ENCODE peak calls at places on chromosomes 2 and 18, in five cellular contexts. C is cardiac muscle cell; F is psoas muscle; H is CD8-positive, alpha-beta memory T cell; L is right lobe of liver. K is an unnamed sample.
A peak's percentile ranks its signal among the peaks of the same experiment; 100 is the strongest.

GRCh38 chr2:219803294-219803693 is 175.9 kb downstream of the SLC4A3 start:
- DNase-seq in C (no peak), F (no peak), H (no peak), L (no peak), K (no peak)

GRCh38 chr2:70904371-70905216 is 31.1 kb upstream of the ATP6V1B1 start:
- DNase-seq in C (no peak), F (no peak), H (no peak), L (no peak), K (no peak)

GRCh38 chr2:120219291-120219690 is 3.9 kb downstream of the TMEM185B start:
- DNase-seq in C (no peak), F (peak; percentile 20), H (no peak), L (no peak), K (no peak)

GRCh38 chr2:72929010-72929409 is 11.7 kb downstream of the EMX1 start:
- DNase-seq in C (no peak), F (no peak), H (no peak), L (no peak), K (no peak)

GRCh38 chr2:80304522-80304878 is at the start of gene LRRTM1:
- DNase-seq in C (peak; percentile 69), F (no peak), H (no peak), L (no peak), K (no peak)

GRCh38 chr2:159124441-159124911 is 156.0 kb downstream of the TANC1 start:
- DNase-seq in C (no peak), F (no peak), H (no peak), L (no peak), K (no peak)

GRCh38 chr2:234852035-234852434 is 99.8 kb upstream of the SH3BP4 start:
- DNase-seq in C (no peak), F (no peak), H (no peak), L (no peak), K (no peak)

GRCh38 chr2:230614913-230615332 is 97.7 kb upstream of the CAB39 start:
- DNase-seq in C (no peak), F (no peak), H (no peak), L (no peak), K (no peak)

GRCh38 chr18:22172594-22173049 is 3.2 kb downstream of the GATA6 start:
- DNase-seq in C (peak; percentile 37), F (no peak), H (no peak), L (no peak), K (peak; percentile 51)

GRCh38 chr2:28993211-28993960 is 12.3 kb downstream of the TOGARAM2 start:
- DNase-seq in C (no peak), F (peak; percentile 8), H (no peak), L (no peak), K (peak; percentile 68)

GRCh38 chr18:8501044-8501443 is 108.2 kb upstream of the RAB12 start:
- DNase-seq in C (peak; percentile 24), F (no peak), H (no peak), L (no peak), K (no peak)

GRCh38 chr2:127157651-127158460 is 50.9 kb upstream of the BIN1 start:
- DNase-seq in C (peak; percentile 69), F (peak; percentile 87), H (no peak), L (no peak), K (no peak)

GRCh38 chr18:77222464-77222863 is 27.2 kb upstream of the GALR1 start:
- DNase-seq in C (no peak), F (no peak), H (no peak), L (no peak), K (no peak)

GRCh38 chr2:149661844-149662243 is 74.3 kb upstream of the MMADHC start:
- DNase-seq in C (peak; percentile 26), F (no peak), H (no peak), L (no peak), K (no peak)

GRCh38 chr2:43724728-43725526 is 48.7 kb upstream of the C1GALT1C1L start:
- DNase-seq in C (peak; percentile 14), F (no peak), H (no peak), L (no peak), K (no peak)

GRCh38 chr2:113075600-113075999 is 7.8 kb downstream of the IL1F10 start:
- DNase-seq in C (no peak), F (no peak), H (no peak), L (no peak), K (no peak)
- H3K27ac ChIP-seq in C (no peak overlapping the region), F (no peak overlapping the region), H (no peak overlapping the region), L (no peak overlapping the region), K (no peak overlapping the region)

GRCh38 chr2:229410946-229411345 is 139.9 kb upstream of the PID1 start:
- DNase-seq in C (no peak), F (no peak), H (no peak), L (no peak), K (no peak)
- H3K4me3 ChIP-seq in C (no peak overlapping the region), F (no peak overlapping the region), H (no peak overlapping the region), L (no peak overlapping the region), K (no peak overlapping the region)

GRCh38 chr2:102217032-102217431 is 30.2 kb downstream of the IL1RL2 start:
- DNase-seq in C (no peak), F (no peak), H (no peak), L (no peak), K (no peak)
- H3K27ac ChIP-seq in C (no peak overlapping the region), F (no peak overlapping the region), H (no peak overlapping the region), L (no peak overlapping the region), K (no peak overlapping the region)

GRCh38 chr18:44779893-44780292 is 99.2 kb downstream of the SETBP1 start:
- DNase-seq in C (peak; percentile 49), F (no peak), H (no peak), L (no peak), K (no peak)

GRCh38 chr18:44774191-44774590 is 93.5 kb downstream of the SETBP1 start:
- DNase-seq in C (no peak), F (no peak), H (no peak), L (no peak), K (no peak)

GRCh38 chr18:44773640-44774155 is 93.0 kb downstream of the SETBP1 start:
- DNase-seq in C (no peak), F (no peak), H (no peak), L (no peak), K (no peak)

GRCh38 chr18:44778788-44779187 is 98.1 kb downstream of the SETBP1 start:
- DNase-seq in C (no peak), F (no peak), H (no peak), L (no peak), K (no peak)

GRCh38 chr18:44777429-44778192 is 96.9 kb downstream of the SETBP1 start:
- DNase-seq in C (no peak), F (no peak), H (no peak), L (no peak), K (no peak)
- H3K4me3 ChIP-seq in C (no peak overlapping the region), F (no peak overlapping the region), H (no peak overlapping the region), L (no peak overlapping the region), K (no peak overlapping the region)

GRCh38 chr2:151672277-151672676 is 62.0 kb downstream of the NEB start:
- DNase-seq in C (no peak), F (no peak), H (no peak), L (no peak), K (no peak)

GRCh38 chr2:151670346-151670745 is 63.9 kb downstream of the NEB start:
- DNase-seq in C (no peak), F (no peak), H (no peak), L (no peak), K (no peak)

GRCh38 chr2:151668737-151669136 is 65.5 kb downstream of the NEB start:
- DNase-seq in C (no peak), F (no peak), H (no peak), L (no peak), K (no peak)

GRCh38 chr2:151669585-151670081 is 64.6 kb downstream of the NEB start:
- DNase-seq in C (peak; percentile 31), F (no peak), H (no peak), L (no peak), K (no peak)

DNA sequence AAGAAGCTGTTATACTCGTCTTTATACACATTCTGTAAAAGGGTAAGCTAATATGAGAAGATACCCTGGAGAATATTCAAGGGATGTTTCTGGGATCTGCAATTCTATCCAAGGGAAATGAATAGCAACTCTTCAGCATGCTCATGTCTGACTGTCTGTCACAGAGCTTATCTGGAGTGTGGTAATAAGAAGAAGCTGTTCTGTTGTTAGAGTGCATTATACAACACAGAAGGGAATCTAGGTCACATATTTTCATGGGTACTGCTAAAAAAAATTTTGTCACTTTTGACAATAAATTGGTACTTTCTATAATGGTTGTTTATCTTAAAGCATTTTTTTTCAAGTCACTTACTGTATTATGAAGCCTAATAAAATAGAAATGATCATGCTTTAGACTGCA is 63.1 kb downstream of the NEB start:
- DNase-seq in C (no peak), F (no peak), H (no peak), L (no peak), K (no peak)
- H3K27ac ChIP-seq in C (no peak overlapping the region), F (peak overlapping the region; percentile 73), H (no peak overlapping the region), L (no peak overlapping the region), K (no peak overlapping the region)

DNA sequence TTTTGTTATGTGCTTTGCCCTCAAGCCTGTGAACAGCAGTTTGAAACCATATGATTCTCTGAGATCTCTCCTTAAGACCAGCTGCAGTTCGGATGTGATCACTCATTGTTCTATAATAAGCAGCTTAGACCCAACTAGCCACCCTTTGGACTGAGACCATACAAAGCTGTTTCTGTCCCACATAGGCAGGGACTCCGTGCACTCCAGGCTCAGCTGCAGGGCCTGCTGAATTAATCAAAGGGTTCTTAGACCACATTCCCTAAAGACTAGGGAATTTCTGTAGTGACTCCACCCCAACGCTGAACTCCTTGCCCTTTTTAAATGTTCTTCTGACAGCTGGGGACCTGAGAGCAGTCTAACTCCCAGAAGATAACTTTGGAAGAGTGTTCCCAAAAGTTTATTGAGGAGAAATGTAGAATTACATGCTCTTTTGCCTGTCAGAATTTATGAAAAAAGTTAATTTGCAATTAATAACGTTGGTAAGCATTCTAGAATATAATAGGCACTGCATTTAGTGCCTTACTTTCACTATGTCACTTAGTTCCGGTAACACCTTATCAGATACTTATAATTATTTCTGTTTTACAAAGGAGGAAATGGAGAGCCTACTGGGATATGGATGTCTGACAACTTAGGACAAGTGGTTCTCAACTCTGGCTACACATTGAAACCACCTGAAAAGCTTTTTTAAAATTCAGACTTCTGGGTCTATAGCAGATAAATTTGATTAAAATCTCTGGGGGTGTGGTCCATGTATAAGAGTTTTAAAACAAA is 42.3 kb downstream of the GULP1 start:
- DNase-seq in C (peak; percentile 29), F (no peak), H (no peak), L (no peak), K (no peak)
- H3K4me3 ChIP-seq in C (no peak overlapping the region), F (peak overlapping the region; percentile 33), H (no peak overlapping the region), L (no peak overlapping the region), K (peak overlapping the region; percentile 17)

K was measured in lower lobe of right lung.